ENCODE peak calls at places on chromosome 3, in seven cellular contexts. One of them, this sample, is unnamed. For H3K27me3 and H3K36me3, the result is how much of the 10 kb centered on the place peaks cover.

GRCh38 chr3:115930168-115930567 is 306.9 kb downstream of the GAP43 start:
- DNase-seq in endodermal cell: no peak
- DNase-seq in right atrium auricular region: no peak
- DNase-seq in BJ: no peak
- DNase-seq in CD8-positive, alpha-beta T cell: no peak
- DNase-seq in aorta: no peak
- DNase-seq in neural progenitor cell: no peak
- DNase-seq in this sample: no peak

GRCh38 chr3:159028706-159029105 is 226.9 kb downstream of the MFSD1 start:
- DNase-seq in endodermal cell: no peak
- DNase-seq in right atrium auricular region: no peak
- DNase-seq in BJ: no peak
- DNase-seq in CD8-positive, alpha-beta T cell: no peak
- DNase-seq in aorta: no peak
- DNase-seq in neural progenitor cell: no peak
- DNase-seq in this sample: no peak

GRCh38 chr3:167406876-167407492 is 26.9 kb upstream of the ZBBX start:
- DNase-seq in endodermal cell: peak
- DNase-seq in right atrium auricular region: peak
- DNase-seq in BJ: no peak
- DNase-seq in CD8-positive, alpha-beta T cell: no peak
- DNase-seq in aorta: peak
- DNase-seq in neural progenitor cell: peak
- DNase-seq in this sample: peak

GRCh38 chr3:142896201-142896755 is 7.4 kb upstream of the PCOLCE2 start:
- DNase-seq in endodermal cell: no peak
- DNase-seq in right atrium auricular region: no peak
- DNase-seq in BJ: peak
- DNase-seq in CD8-positive, alpha-beta T cell: no peak
- DNase-seq in aorta: no peak
- DNase-seq in neural progenitor cell: no peak
- DNase-seq in this sample: no peak

GRCh38 chr3:40465456-40465855 is 8.3 kb downstream of the RPL14 start:
- DNase-seq in endodermal cell: no peak
- DNase-seq in right atrium auricular region: no peak
- DNase-seq in BJ: no peak
- DNase-seq in CD8-positive, alpha-beta T cell: no peak
- DNase-seq in aorta: no peak
- DNase-seq in neural progenitor cell: no peak
- DNase-seq in this sample: no peak

GRCh38 chr3:4410174-4410573 is 56.9 kb downstream of the SUMF1 start:
- DNase-seq in endodermal cell: no peak
- DNase-seq in right atrium auricular region: no peak
- DNase-seq in BJ: no peak
- DNase-seq in CD8-positive, alpha-beta T cell: no peak
- DNase-seq in aorta: no peak
- DNase-seq in neural progenitor cell: no peak
- DNase-seq in this sample: no peak

GRCh38 chr3:187878776-187879524 is 133.7 kb upstream of the BCL6 start:
- DNase-seq in endodermal cell: no peak
- DNase-seq in right atrium auricular region: no peak
- DNase-seq in BJ: no peak
- DNase-seq in CD8-positive, alpha-beta T cell: no peak
- DNase-seq in aorta: no peak
- DNase-seq in neural progenitor cell: no peak
- DNase-seq in this sample: no peak

GRCh38 chr3:183529717-183530116 is 25.8 kb downstream of the KLHL6 start:
- DNase-seq in endodermal cell: no peak
- DNase-seq in right atrium auricular region: no peak
- DNase-seq in BJ: no peak
- DNase-seq in CD8-positive, alpha-beta T cell: no peak
- DNase-seq in aorta: no peak
- DNase-seq in neural progenitor cell: no peak
- DNase-seq in this sample: no peak

GRCh38 chr3:177596248-177596821 is 399.1 kb upstream of the TBL1XR1 start:
- DNase-seq in endodermal cell: no peak
- DNase-seq in right atrium auricular region: no peak
- DNase-seq in BJ: no peak
- DNase-seq in CD8-positive, alpha-beta T cell: no peak
- DNase-seq in aorta: no peak
- DNase-seq in neural progenitor cell: no peak
- DNase-seq in this sample: no peak

GRCh38 chr3:108131105-108131794 is 40.4 kb upstream of the CD47 start:
- DNase-seq in endodermal cell: no peak
- DNase-seq in right atrium auricular region: no peak
- DNase-seq in BJ: peak
- DNase-seq in CD8-positive, alpha-beta T cell: no peak
- DNase-seq in aorta: no peak
- DNase-seq in neural progenitor cell: no peak
- DNase-seq in this sample: no peak

GRCh38 chr3:141940204-141940776 is 63.8 kb downstream of the ATP1B3 start:
- DNase-seq in endodermal cell: no peak
- DNase-seq in right atrium auricular region: no peak
- DNase-seq in BJ: peak
- DNase-seq in CD8-positive, alpha-beta T cell: no peak
- DNase-seq in aorta: peak
- DNase-seq in neural progenitor cell: peak
- DNase-seq in this sample: no peak

GRCh38 chr3:31237887-31238286 is 294.8 kb upstream of the STT3B start:
- DNase-seq in endodermal cell: no peak
- DNase-seq in right atrium auricular region: no peak
- DNase-seq in BJ: no peak
- DNase-seq in CD8-positive, alpha-beta T cell: no peak
- DNase-seq in aorta: no peak
- DNase-seq in neural progenitor cell: no peak
- DNase-seq in this sample: no peak

GRCh38 chr3:160200328-160200727 is 24.9 kb upstream of the C3orf80 start:
- DNase-seq in endodermal cell: no peak
- DNase-seq in right atrium auricular region: no peak
- DNase-seq in BJ: no peak
- DNase-seq in CD8-positive, alpha-beta T cell: no peak
- DNase-seq in aorta: no peak
- DNase-seq in neural progenitor cell: no peak
- DNase-seq in this sample: no peak

GRCh38 chr3:82194870-82195269 is 433.4 kb upstream of the GBE1 start:
- DNase-seq in endodermal cell: no peak
- DNase-seq in right atrium auricular region: no peak
- DNase-seq in BJ: no peak
- DNase-seq in CD8-positive, alpha-beta T cell: no peak
- DNase-seq in aorta: no peak
- DNase-seq in neural progenitor cell: no peak
- DNase-seq in this sample: peak

GRCh38 chr3:115503386-115503785 is 119.9 kb upstream of the GAP43 start:
- DNase-seq in endodermal cell: no peak
- DNase-seq in right atrium auricular region: no peak
- DNase-seq in BJ: no peak
- DNase-seq in CD8-positive, alpha-beta T cell: no peak
- DNase-seq in aorta: no peak
- DNase-seq in neural progenitor cell: no peak
- DNase-seq in this sample: no peak

GRCh38 chr3:10770547-10770946 is 45.5 kb upstream of the SLC6A11 start:
- DNase-seq in endodermal cell: peak
- DNase-seq in right atrium auricular region: no peak
- DNase-seq in BJ: no peak
- DNase-seq in CD8-positive, alpha-beta T cell: no peak
- DNase-seq in aorta: no peak
- DNase-seq in neural progenitor cell: no peak
- DNase-seq in this sample: no peak

GRCh38 chr3:153043729-153044314 is 118.2 kb upstream of the RAP2B start:
- DNase-seq in endodermal cell: no peak
- DNase-seq in right atrium auricular region: no peak
- DNase-seq in BJ: no peak
- DNase-seq in CD8-positive, alpha-beta T cell: no peak
- DNase-seq in aorta: no peak
- DNase-seq in neural progenitor cell: no peak
- DNase-seq in this sample: no peak

GRCh38 chr3:16802382-16802781 is 82.4 kb upstream of the PLCL2 start:
- DNase-seq in endodermal cell: no peak
- DNase-seq in right atrium auricular region: no peak
- DNase-seq in BJ: no peak
- DNase-seq in CD8-positive, alpha-beta T cell: no peak
- DNase-seq in aorta: no peak
- DNase-seq in neural progenitor cell: no peak
- DNase-seq in this sample: peak

GRCh38 chr3:129346690-129347440 is 68.2 kb downstream of the HMCES start:
- DNase-seq in endodermal cell: no peak
- DNase-seq in right atrium auricular region: no peak
- DNase-seq in BJ: no peak
- DNase-seq in CD8-positive, alpha-beta T cell: no peak
- DNase-seq in aorta: peak
- DNase-seq in neural progenitor cell: no peak
- DNase-seq in this sample: no peak

GRCh38 chr3:197023998-197024651 is 5.5 kb downstream of the MELTF start:
- DNase-seq in endodermal cell: peak
- DNase-seq in right atrium auricular region: peak
- DNase-seq in BJ: no peak
- DNase-seq in CD8-positive, alpha-beta T cell: no peak
- DNase-seq in aorta: no peak
- DNase-seq in neural progenitor cell: no peak
- DNase-seq in this sample: peak
- H3K27me3 ChIP-seq in endodermal cell: under half
- H3K27me3 ChIP-seq in right atrium auricular region: under half
- H3K27me3 ChIP-seq in BJ: under half
- H3K27me3 ChIP-seq in CD8-positive, alpha-beta T cell: under half
- H3K27me3 ChIP-seq in aorta: under half
- H3K27me3 ChIP-seq in neural progenitor cell: under half
- H3K27me3 ChIP-seq in this sample: under half

DNA sequence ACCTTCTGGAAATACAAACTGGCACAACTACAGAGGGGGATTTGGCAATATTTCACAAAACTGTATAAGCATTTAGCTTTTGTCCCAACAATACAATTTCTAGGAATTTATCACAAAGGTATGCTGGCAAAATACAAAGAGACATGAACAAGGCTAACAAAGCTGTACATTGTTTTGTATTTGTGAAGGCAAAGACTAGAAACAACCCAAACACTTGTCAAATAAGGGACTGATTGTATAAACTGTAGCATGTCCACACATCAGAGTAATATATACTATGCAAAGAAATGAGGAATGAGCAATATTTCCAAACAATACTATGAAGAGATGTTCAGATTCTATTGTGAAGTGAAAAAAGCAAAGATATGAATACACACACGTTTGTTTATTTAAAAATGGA is 26.4 kb downstream of the CP start:
- DNase-seq in endodermal cell: no peak
- DNase-seq in right atrium auricular region: no peak
- DNase-seq in BJ: no peak
- DNase-seq in CD8-positive, alpha-beta T cell: no peak
- DNase-seq in aorta: no peak
- DNase-seq in neural progenitor cell: no peak
- DNase-seq in this sample: no peak
- H3K36me3 ChIP-seq in endodermal cell: under half
- H3K36me3 ChIP-seq in right atrium auricular region: under half
- H3K36me3 ChIP-seq in BJ: under half
- H3K36me3 ChIP-seq in CD8-positive, alpha-beta T cell: under half
- H3K36me3 ChIP-seq in aorta: under half
- H3K36me3 ChIP-seq in neural progenitor cell: under half
- H3K36me3 ChIP-seq in this sample: under half

GRCh38 chr3:112132554-112132953 is 494 bp downstream of the GCSAM start:
- DNase-seq in endodermal cell: no peak
- DNase-seq in right atrium auricular region: no peak
- DNase-seq in BJ: no peak
- DNase-seq in CD8-positive, alpha-beta T cell: no peak
- DNase-seq in aorta: no peak
- DNase-seq in neural progenitor cell: no peak
- DNase-seq in this sample: no peak

GRCh38 chr3:112132088-112132487 is 960 bp downstream of the GCSAM start:
- DNase-seq in endodermal cell: no peak
- DNase-seq in right atrium auricular region: no peak
- DNase-seq in BJ: no peak
- DNase-seq in CD8-positive, alpha-beta T cell: no peak
- DNase-seq in aorta: no peak
- DNase-seq in neural progenitor cell: no peak
- DNase-seq in this sample: no peak

GRCh38 chr3:112133606-112134334 is 722 bp upstream of the GCSAM start:
- DNase-seq in endodermal cell: no peak
- DNase-seq in right atrium auricular region: no peak
- DNase-seq in BJ: no peak
- DNase-seq in CD8-positive, alpha-beta T cell: no peak
- DNase-seq in aorta: no peak
- DNase-seq in neural progenitor cell: no peak
- DNase-seq in this sample: no peak

GRCh38 chr3:112134335-112135124 is 1.5 kb upstream of the GCSAM start:
- DNase-seq in endodermal cell: no peak
- DNase-seq in right atrium auricular region: no peak
- DNase-seq in BJ: no peak
- DNase-seq in CD8-positive, alpha-beta T cell: no peak
- DNase-seq in aorta: no peak
- DNase-seq in neural progenitor cell: no peak
- DNase-seq in this sample: no peak

GRCh38 chr3:112132975-112133448 is at the start of gene GCSAM:
- DNase-seq in endodermal cell: no peak
- DNase-seq in right atrium auricular region: no peak
- DNase-seq in BJ: no peak
- DNase-seq in CD8-positive, alpha-beta T cell: peak
- DNase-seq in aorta: peak
- DNase-seq in neural progenitor cell: no peak
- DNase-seq in this sample: no peak
- H3K4me3 ChIP-seq in endodermal cell: no peak
- H3K4me3 ChIP-seq in right atrium auricular region: no peak
- H3K4me3 ChIP-seq in BJ: no peak
- H3K4me3 ChIP-seq in CD8-positive, alpha-beta T cell: peak
- H3K4me3 ChIP-seq in aorta: no peak
- H3K4me3 ChIP-seq in neural progenitor cell: no peak
- H3K4me3 ChIP-seq in this sample: no peak

GRCh38 chr3:126194713-126195305 is 14.4 kb upstream of the ALDH1L1 start:
- DNase-seq in endodermal cell: no peak
- DNase-seq in right atrium auricular region: no peak
- DNase-seq in BJ: no peak
- DNase-seq in CD8-positive, alpha-beta T cell: no peak
- DNase-seq in aorta: no peak
- DNase-seq in neural progenitor cell: peak
- DNase-seq in this sample: no peak

GRCh38 chr3:126187920-126188319 is 7.5 kb upstream of the ALDH1L1 start:
- DNase-seq in endodermal cell: no peak
- DNase-seq in right atrium auricular region: no peak
- DNase-seq in BJ: no peak
- DNase-seq in CD8-positive, alpha-beta T cell: no peak
- DNase-seq in aorta: no peak
- DNase-seq in neural progenitor cell: no peak
- DNase-seq in this sample: no peak

GRCh38 chr3:126186271-126186670 is 5.9 kb upstream of the ALDH1L1 start:
- DNase-seq in endodermal cell: no peak
- DNase-seq in right atrium auricular region: no peak
- DNase-seq in BJ: no peak
- DNase-seq in CD8-positive, alpha-beta T cell: no peak
- DNase-seq in aorta: no peak
- DNase-seq in neural progenitor cell: no peak
- DNase-seq in this sample: no peak

GRCh38 chr3:126186749-126187148 is 6.4 kb upstream of the ALDH1L1 start:
- DNase-seq in endodermal cell: no peak
- DNase-seq in right atrium auricular region: no peak
- DNase-seq in BJ: no peak
- DNase-seq in CD8-positive, alpha-beta T cell: no peak
- DNase-seq in aorta: no peak
- DNase-seq in neural progenitor cell: no peak
- DNase-seq in this sample: no peak

DNA sequence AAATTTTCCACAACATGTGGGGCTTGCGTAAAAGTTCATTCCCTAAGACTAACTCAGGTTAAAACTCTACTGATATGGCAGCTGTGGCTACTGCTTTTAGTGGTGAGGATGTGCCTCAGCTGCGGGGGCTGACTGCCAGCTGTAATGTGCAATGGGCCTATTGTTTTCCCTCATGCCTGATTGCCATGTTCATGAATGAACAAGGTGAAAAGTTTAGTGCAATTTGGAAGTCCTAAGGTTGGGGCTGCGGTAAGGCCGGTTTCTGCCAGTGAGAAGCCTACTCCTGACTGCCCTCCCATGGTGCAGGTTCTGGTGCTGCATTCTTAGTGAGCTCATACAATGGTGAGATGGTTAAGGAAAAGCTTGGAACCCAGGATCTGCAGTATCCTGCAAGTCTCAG is 10.9 kb upstream of the ALDH1L1 start:
- DNase-seq in endodermal cell: no peak
- DNase-seq in right atrium auricular region: no peak
- DNase-seq in BJ: no peak
- DNase-seq in CD8-positive, alpha-beta T cell: no peak
- DNase-seq in aorta: no peak
- DNase-seq in neural progenitor cell: no peak
- DNase-seq in this sample: no peak
- H3K27me3 ChIP-seq in endodermal cell: under half
- H3K27me3 ChIP-seq in right atrium auricular region: under half
- H3K27me3 ChIP-seq in BJ: under half
- H3K27me3 ChIP-seq in CD8-positive, alpha-beta T cell: under half
- H3K27me3 ChIP-seq in aorta: under half
- H3K27me3 ChIP-seq in neural progenitor cell: under half
- H3K27me3 ChIP-seq in this sample: under half

This sample was measured in HAP-1.